ENCODE peak calls at places on chromosome 1, in five cellular contexts. J is A549, P is pancreas, T is Peyer's patch, C is cardiac muscle cell. Z is an unnamed sample.

GRCh38 chr1:177927021-177927596 is 42.7 kb downstream of the SEC16B start:
- DNase-seq in P (no peak), J (no peak), T (no peak), C (no peak), Z (no peak)

GRCh38 chr1:15768388-15768787 is 9.8 kb downstream of the FBLIM1 start:
- DNase-seq in T (no peak), P (no peak), J (no peak), C (no peak), Z (no peak)

GRCh38 chr1:36355811-36356210 is 29.9 kb downstream of the STK40 start:
- DNase-seq in T (no peak), J (no peak), C (no peak), P (no peak), Z (no peak)

GRCh38 chr1:159868766-159869165 is 6.3 kb upstream of the VSIG8 start:
- DNase-seq in T (no peak), C (no peak), J (no peak), P (no peak), Z (no peak)

GRCh38 chr1:22350171-22350961 is 101.3 kb upstream of the ZBTB40 start:
- DNase-seq in J (no peak), P (no peak), C (no peak), T (no peak), Z (no peak)

GRCh38 chr1:208205216-208206013 is 38.8 kb downstream of the PLXNA2 start:
- DNase-seq in T (no peak), P (no peak), C (no peak), J (no peak), Z (no peak)

GRCh38 chr1:60983701-60984065 is 98.7 kb upstream of the NFIA start:
- DNase-seq in T (no peak), P (no peak), J (no peak), C (no peak), Z (no peak)

GRCh38 chr1:214303106-214303505 is 22.1 kb downstream of the SMYD2 start:
- DNase-seq in C (no peak), P (no peak), T (no peak), J (no peak), Z (no peak)

GRCh38 chr1:234486858-234487830 is 8.2 kb upstream of the TARBP1 start:
- DNase-seq in P (no peak), C (peak; percentile 40), T (no peak), J (peak; percentile 59), Z (peak; percentile 57)

GRCh38 chr1:23555949-23556640 is 3.2 kb downstream of the ID3 start:
- DNase-seq in J (no peak), P (no peak), C (peak; percentile 77), T (no peak), Z (no peak)

GRCh38 chr1:78715181-78715661 is 65.6 kb downstream of the IFI44 start:
- DNase-seq in P (no peak), C (no peak), T (no peak), J (no peak), Z (no peak)

GRCh38 chr1:169928438-169929209 is 34.9 kb upstream of the SCYL3 start:
- DNase-seq in J (no peak), T (no peak), C (peak; percentile 57), P (no peak), Z (peak; percentile 32)

GRCh38 chr1:71054281-71054731 is 6.7 kb upstream of the PTGER3 start:
- DNase-seq in P (no peak), T (no peak), J (no peak), C (no peak), Z (no peak)

GRCh38 chr1:1926886-1927660 is 8.0 kb upstream of the TMEM52 start:
- DNase-seq in T (no peak), P (no peak), C (no peak), J (no peak), Z (no peak)

GRCh38 chr1:2961081-2961480 is 60.2 kb upstream of the ACTRT2 start:
- DNase-seq in T (peak; percentile 25), C (no peak), P (no peak), J (no peak), Z (no peak)

GRCh38 chr1:201100169-201100930 is 11.9 kb downstream of the CACNA1S start:
- DNase-seq in C (no peak), J (no peak), P (no peak), T (no peak), Z (no peak)

DNA sequence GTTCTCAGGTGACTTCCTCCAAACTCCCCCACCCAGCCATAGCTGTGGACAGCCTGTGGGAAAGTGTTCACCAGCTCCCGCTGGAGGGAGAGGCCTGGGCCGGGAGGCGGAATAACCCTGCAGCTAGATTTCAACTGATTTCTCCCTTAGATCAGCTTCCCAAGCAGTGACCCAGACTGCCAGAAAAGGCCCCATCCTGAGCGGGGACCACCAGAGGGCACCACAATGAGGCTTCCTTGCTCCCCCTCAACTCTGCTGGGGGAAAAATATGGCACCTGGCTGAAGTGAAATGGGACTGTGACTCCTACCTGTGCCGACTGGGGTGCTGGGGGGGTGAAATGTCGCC is 50.8 kb downstream of the RHBG start:
- DNase-seq in C (no peak), P (no peak), J (no peak), T (no peak), Z (peak; percentile 49)
- H3K4me1 ChIP-seq in C (peaks cover 21% of the 10 kb centered on the region), P (peaks cover 4% of the 10 kb centered on the region), J (peaks cover 12% of the 10 kb centered on the region), T (peaks cover 13% of the 10 kb centered on the region), Z (peaks cover 41% of the 10 kb centered on the region)

GRCh38 chr1:110594466-110595076 is 11.6 kb downstream of the KCNA2 start:
- DNase-seq in J (no peak), T (no peak), C (no peak), P (no peak), Z (no peak)
- H3K4me1 ChIP-seq in J (no peaks in the 10 kb centered on the region), T (no peaks in the 10 kb centered on the region), C (no peaks in the 10 kb centered on the region), P (no peaks in the 10 kb centered on the region), Z (no peaks in the 10 kb centered on the region)

DNA sequence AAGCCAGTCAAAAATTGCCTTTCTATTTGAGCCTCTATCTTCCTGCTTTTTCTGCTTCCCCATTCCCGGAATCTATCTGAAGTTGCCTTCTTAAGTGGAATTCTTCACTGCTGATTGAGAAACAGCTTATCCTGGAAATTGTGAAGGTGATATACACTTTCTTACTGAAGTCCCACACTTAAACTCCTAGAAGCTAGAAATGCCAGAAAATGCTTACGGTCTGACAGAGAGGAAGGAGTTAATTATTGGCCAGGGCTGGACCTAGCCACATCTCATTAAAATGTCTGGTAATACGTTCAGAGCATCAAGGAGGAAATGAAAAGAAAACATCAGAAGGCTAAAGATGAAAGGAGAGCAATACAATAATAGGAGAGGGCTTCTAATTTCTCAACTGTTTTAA is 292.5 kb upstream of the SNX7 start:
- DNase-seq in C (no peak), T (no peak), J (no peak), P (no peak), Z (no peak)
- H3K4me1 ChIP-seq in C (no peaks in the 10 kb centered on the region), T (no peaks in the 10 kb centered on the region), J (no peaks in the 10 kb centered on the region), P (no peaks in the 10 kb centered on the region), Z (no peaks in the 10 kb centered on the region)

GRCh38 chr1:12140016-12140415 is 26.8 kb upstream of the TNFRSF1B start:
- DNase-seq in J (no peak), P (no peak), T (no peak), C (no peak), Z (no peak)
- H3K4me1 ChIP-seq in J (no peaks in the 10 kb centered on the region), P (no peaks in the 10 kb centered on the region), T (peaks cover 13% of the 10 kb centered on the region), C (no peaks in the 10 kb centered on the region), Z (peaks cover 26% of the 10 kb centered on the region)

GRCh38 chr1:12181568-12181967 is 14.8 kb downstream of the TNFRSF1B start:
- DNase-seq in J (no peak), C (no peak), T (no peak), P (no peak), Z (no peak)

GRCh38 chr1:12180903-12181302 is 14.1 kb downstream of the TNFRSF1B start:
- DNase-seq in P (no peak), J (no peak), C (no peak), T (no peak), Z (no peak)

GRCh38 chr1:12179638-12180121 is 12.9 kb downstream of the TNFRSF1B start:
- DNase-seq in P (no peak), T (no peak), J (no peak), C (no peak), Z (no peak)

GRCh38 chr1:12179111-12179519 is 12.3 kb downstream of the TNFRSF1B start:
- DNase-seq in C (no peak), T (no peak), J (no peak), P (no peak), Z (no peak)

GRCh38 chr1:12180315-12180714 is 13.5 kb downstream of the TNFRSF1B start:
- DNase-seq in P (peak; percentile 72), J (no peak), C (no peak), T (no peak), Z (no peak)
- H3K4me1 ChIP-seq in P (no peaks in the 10 kb centered on the region), J (peaks cover 10% of the 10 kb centered on the region), C (peaks cover 12% of the 10 kb centered on the region), T (peaks cover 35% of the 10 kb centered on the region), Z (no peaks in the 10 kb centered on the region)

GRCh38 chr1:42936309-42937078 is 22.2 kb downstream of the SLC2A1 start:
- DNase-seq in P (peak; percentile 17), J (no peak), T (peak; percentile 66), C (no peak), Z (no peak)

GRCh38 chr1:42938596-42939184 is 20.0 kb downstream of the SLC2A1 start:
- DNase-seq in P (no peak), T (peak; percentile 41), J (no peak), C (no peak), Z (no peak)

GRCh38 chr1:42939216-42939615 is 19.5 kb downstream of the SLC2A1 start:
- DNase-seq in C (no peak), J (no peak), P (no peak), T (peak; percentile 54), Z (peak; percentile 76)

GRCh38 chr1:42937141-42937696 is 21.4 kb downstream of the SLC2A1 start:
- DNase-seq in J (no peak), C (no peak), T (peak; percentile 40), P (no peak), Z (no peak)

DNA sequence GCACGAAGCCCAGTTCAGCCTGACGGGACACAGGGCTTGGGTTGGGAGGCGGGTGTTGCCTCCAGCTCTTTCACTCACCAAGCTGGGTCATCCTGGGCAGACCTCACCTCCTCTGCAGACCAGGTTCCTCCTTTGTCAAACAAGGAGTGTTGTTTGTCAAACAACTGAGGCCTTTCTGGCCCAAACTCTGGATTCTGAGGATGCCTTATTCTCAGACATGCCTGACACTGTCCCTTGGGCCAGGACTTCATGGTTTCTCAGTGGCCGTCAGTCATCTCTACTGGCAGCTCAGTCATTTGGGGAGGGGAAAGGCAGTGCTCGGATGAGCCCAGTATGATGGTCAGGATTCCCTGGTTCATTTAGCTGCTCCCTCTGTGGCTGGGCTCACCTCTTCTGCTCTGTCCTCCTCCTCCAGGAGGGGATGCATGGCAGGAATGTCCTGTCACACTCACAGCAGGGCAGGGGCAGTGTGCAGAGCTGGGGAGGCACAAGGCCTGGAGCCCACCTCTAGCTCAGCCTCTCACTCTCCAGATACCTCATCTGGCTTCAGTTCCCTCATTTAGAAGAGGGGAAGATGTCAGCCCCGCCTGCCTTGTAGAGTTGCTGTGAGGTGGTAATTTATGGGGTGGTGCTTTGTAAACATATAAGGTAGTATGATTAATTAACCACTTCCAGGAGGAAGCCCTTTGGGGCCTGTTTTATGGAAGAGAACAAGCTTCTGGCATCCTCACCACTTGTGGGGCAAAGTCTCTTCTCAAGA is 20.7 kb downstream of the SLC2A1 start:
- DNase-seq in J (no peak), T (peak; percentile 56), C (no peak), P (no peak), Z (no peak)
- H3K4me1 ChIP-seq in J (peaks cover 100% of the 10 kb centered on the region), T (peaks cover 59% of the 10 kb centered on the region), C (peaks cover 25% of the 10 kb centered on the region), P (peaks cover 31% of the 10 kb centered on the region), Z (peaks cover 100% of the 10 kb centered on the region)

Z was measured in Caco-2.